ENCODE peak calls at places on chromosomes 3 and 15, in six cellular contexts. S is putamen; D is stimulated activated naive CD8-positive, alpha-beta T cell treated with anti-CD3 and anti-CD28 coated beads, Interleukin-15, amount 100 ng/mL, for 72 hours; T is AG09309; M is coronary artery; F is cardiac fibroblast. V is an unnamed sample.

GRCh38 chr3:169250000-169250399 is 413.5 kb downstream of the MECOM start:
- DNase-seq in S (no peak), D (no peak), T (no peak), M (no peak), F (no peak), V (no peak)

GRCh38 chr3:127485396-127486170 is 105.0 kb downstream of the TPRA1 start:
- DNase-seq in S (no peak), D (no peak), T (no peak), M (no peak), F (no peak), V (peak)

GRCh38 chr15:77810180-77810579 is 177.5 kb upstream of the LINGO1 start:
- DNase-seq in S (no peak), D (no peak), T (no peak), M (no peak), F (peak), V (no peak)

GRCh38 chr3:169478566-169479313 is 184.8 kb downstream of the MECOM start:
- DNase-seq in S (no peak), D (no peak), T (no peak), M (no peak), F (peak), V (no peak)

GRCh38 chr3:133444071-133444774 is 44.4 kb downstream of the BFSP2 start:
- DNase-seq in S (no peak), D (no peak), T (no peak), M (no peak), F (peak), V (no peak)

GRCh38 chr3:126573492-126574117 is 14.9 kb upstream of the C3orf22 start:
- DNase-seq in S (no peak), D (no peak), T (no peak), M (no peak), F (peak), V (no peak)

GRCh38 chr15:64369078-64369607 is 12.1 kb downstream of the PCLAF start:
- DNase-seq in S (no peak), D (no peak), T (no peak), M (no peak), F (peak), V (no peak)

GRCh38 chr3:62622553-62623174 is 249.3 kb upstream of the FEZF2 start:
- DNase-seq in S (peak), D (no peak), T (no peak), M (no peak), F (peak), V (no peak)

GRCh38 chr3:74465652-74466415 is 148.6 kb downstream of the CNTN3 start:
- DNase-seq in S (no peak), D (no peak), T (no peak), M (no peak), F (peak), V (no peak)

V was measured in mesenteric fat pad.